ENCODE peak calls at places on chromosome 6, in four cellular contexts. One of them, this sample, is unnamed.

GRCh38 chr6:143112084-143112768 is 51.5 kb downstream of the AIG1 start:
- ATAC-seq in HCT116: no peak
- ATAC-seq in upper lobe of left lung: no peak
- ATAC-seq in right cardiac atrium: no peak
- ATAC-seq in this sample: no peak

GRCh38 chr6:31971279-31971992 is 502 bp downstream of the DXO start:
- ATAC-seq in HCT116: peak; percentile 23
- ATAC-seq in upper lobe of left lung: peak; percentile 0
- ATAC-seq in right cardiac atrium: no peak
- ATAC-seq in this sample: peak; percentile 2

GRCh38 chr6:90326404-90327057 is 29.9 kb upstream of the BACH2 start:
- ATAC-seq in HCT116: no peak
- ATAC-seq in upper lobe of left lung: no peak
- ATAC-seq in right cardiac atrium: no peak
- ATAC-seq in this sample: no peak

GRCh38 chr6:4925580-4925979 is 78.3 kb downstream of the RPP40 start:
- ATAC-seq in HCT116: no peak
- ATAC-seq in upper lobe of left lung: no peak
- ATAC-seq in right cardiac atrium: peak; percentile 69
- ATAC-seq in this sample: no peak

GRCh38 chr6:88013015-88013414 is 34.6 kb upstream of the SPACA1 start:
- ATAC-seq in HCT116: no peak
- ATAC-seq in upper lobe of left lung: no peak
- ATAC-seq in right cardiac atrium: no peak
- ATAC-seq in this sample: no peak

GRCh38 chr6:106161475-106161874 is 75.3 kb downstream of the PRDM1 start:
- ATAC-seq in HCT116: no peak
- ATAC-seq in upper lobe of left lung: no peak
- ATAC-seq in right cardiac atrium: no peak
- ATAC-seq in this sample: no peak

GRCh38 chr6:73299171-73300073 is 36.4 kb upstream of the KHDC1 start:
- ATAC-seq in HCT116: no peak
- ATAC-seq in upper lobe of left lung: peak; percentile 63
- ATAC-seq in right cardiac atrium: peak; percentile 87
- ATAC-seq in this sample: no peak

GRCh38 chr6:49530141-49530775 is 20.2 kb upstream of the C6orf141 start:
- ATAC-seq in HCT116: no peak
- ATAC-seq in upper lobe of left lung: no peak
- ATAC-seq in right cardiac atrium: no peak
- ATAC-seq in this sample: no peak

GRCh38 chr6:169289671-169290408 is 36.2 kb upstream of the THBS2 start:
- ATAC-seq in HCT116: no peak
- ATAC-seq in upper lobe of left lung: no peak
- ATAC-seq in right cardiac atrium: peak; percentile 85
- ATAC-seq in this sample: peak; percentile 87

GRCh38 chr6:169370054-169370453 is 116.4 kb upstream of the THBS2 start:
- ATAC-seq in HCT116: no peak
- ATAC-seq in upper lobe of left lung: no peak
- ATAC-seq in right cardiac atrium: no peak
- ATAC-seq in this sample: peak; percentile 68

GRCh38 chr6:111843347-111844147 is 29.7 kb downstream of the FYN start:
- ATAC-seq in HCT116: no peak
- ATAC-seq in upper lobe of left lung: no peak
- ATAC-seq in right cardiac atrium: peak; percentile 64
- ATAC-seq in this sample: no peak

GRCh38 chr6:82145926-82146452 is 101.6 kb downstream of the IBTK start:
- ATAC-seq in HCT116: no peak
- ATAC-seq in upper lobe of left lung: no peak
- ATAC-seq in right cardiac atrium: no peak
- ATAC-seq in this sample: no peak

GRCh38 chr6:106476326-106477105 is 116.0 kb downstream of the CRYBG1 start:
- ATAC-seq in HCT116: no peak
- ATAC-seq in upper lobe of left lung: no peak
- ATAC-seq in right cardiac atrium: no peak
- ATAC-seq in this sample: peak; percentile 78

GRCh38 chr6:135087803-135088202 is 33.2 kb upstream of the HBS1L start:
- ATAC-seq in HCT116: no peak
- ATAC-seq in upper lobe of left lung: no peak
- ATAC-seq in right cardiac atrium: no peak
- ATAC-seq in this sample: no peak

GRCh38 chr6:111784423-111784822 is 88.8 kb downstream of the FYN start:
- ATAC-seq in HCT116: no peak
- ATAC-seq in upper lobe of left lung: no peak
- ATAC-seq in right cardiac atrium: peak; percentile 58
- ATAC-seq in this sample: no peak

This sample was measured in esophagus mucosa.